ENCODE peak calls at places on chromosomes 16 and 17, in nine cellular contexts. D, N, W, F, T, K, X, L and Y are unnamed samples.

GRCh38 chr17:12680993-12681392 is 15.3 kb downstream of the MYOCD start:
- DNase-seq in L (no peak), X (no peak), W (no peak), D (no peak), T (no peak), N (no peak), K (no peak), F (no peak), Y (no peak)

GRCh38 chr17:65896889-65897288 is 295.0 kb downstream of the CEP112 start:
- DNase-seq in W (no peak), F (no peak), D (no peak), X (no peak), T (no peak), K (no peak), N (no peak), L (no peak), Y (no peak)

GRCh38 chr17:27760069-27760885 is 40.1 kb downstream of the NOS2 start:
- DNase-seq in F (no peak), K (peak), T (peak), W (no peak), N (peak), D (peak), X (peak), L (peak), Y (peak)

GRCh38 chr16:54287018-54287757 is 601 bp upstream of the IRX3 start:
- DNase-seq in K (no peak), X (no peak), D (no peak), L (no peak), F (no peak), T (no peak), W (no peak), N (no peak), Y (no peak)

GRCh38 chr17:45980855-45981254 is 18.2 kb upstream of the STH start:
- DNase-seq in N (no peak), X (no peak), K (no peak), W (no peak), D (no peak), T (no peak), L (no peak), F (no peak), Y (no peak)

GRCh38 chr16:81729451-81729850 is 49.6 kb upstream of the PLCG2 start:
- DNase-seq in X (no peak), N (no peak), L (no peak), F (no peak), D (no peak), W (no peak), K (no peak), T (no peak), Y (no peak)

GRCh38 chr17:4807534-4808377 is 804 bp downstream of the PLD2 start:
- DNase-seq in W (no peak), K (no peak), X (no peak), L (no peak), D (no peak), F (no peak), N (no peak), T (no peak), Y (no peak)

GRCh38 chr17:72370819-72371218 is 250.0 kb downstream of the SOX9 start:
- DNase-seq in T (peak), F (no peak), K (peak), W (no peak), X (peak), D (no peak), N (no peak), L (no peak), Y (peak)

GRCh38 chr16:86737083-86737482 is 158.7 kb downstream of the FOXL1 start:
- DNase-seq in N (no peak), X (no peak), T (no peak), F (peak), L (no peak), W (no peak), D (no peak), K (no peak), Y (no peak)

GRCh38 chr17:69082696-69083095 is 22.0 kb upstream of the ABCA9 start:
- DNase-seq in L (no peak), F (no peak), T (no peak), D (no peak), X (no peak), W (no peak), N (no peak), K (no peak), Y (no peak)

GRCh38 chr17:33285413-33285812 is 7.7 kb downstream of the ASIC2 start:
- DNase-seq in N (no peak), T (no peak), L (no peak), X (no peak), D (no peak), F (no peak), W (no peak), K (no peak), Y (no peak)

GRCh38 chr16:68658258-68658973 is 13.3 kb downstream of the CDH3 start:
- DNase-seq in L (no peak), T (peak), N (no peak), F (no peak), X (no peak), K (peak), D (no peak), W (no peak), Y (peak)

GRCh38 chr17:32692179-32692578 is 184.7 kb downstream of the MYO1D start:
- DNase-seq in T (no peak), X (no peak), N (no peak), D (no peak), K (no peak), F (no peak), L (no peak), W (no peak), Y (no peak)

GRCh38 chr16:81315271-81316175 is 761 bp downstream of the GAN start:
- DNase-seq in N (peak), L (peak), T (peak), F (peak), W (no peak), D (no peak), X (peak), K (peak), Y (peak)

GRCh38 chr17:64070213-64070612 is 49.8 kb upstream of the ICAM2 start:
- DNase-seq in K (no peak), W (no peak), N (no peak), X (no peak), T (no peak), D (no peak), L (no peak), F (no peak), Y (no peak)

GRCh38 chr17:75270218-75270965 is 639 bp downstream of the MIF4GD start:
- DNase-seq in T (peak), L (peak), K (peak), D (no peak), F (peak), W (no peak), X (peak), N (peak), Y (peak)
- TF ChIP-seq POLR2A in T (peak), L (no peak), K (peak), D (no peak), F (no peak), W (no peak), X (peak), N (no peak), Y (peak)

DNA sequence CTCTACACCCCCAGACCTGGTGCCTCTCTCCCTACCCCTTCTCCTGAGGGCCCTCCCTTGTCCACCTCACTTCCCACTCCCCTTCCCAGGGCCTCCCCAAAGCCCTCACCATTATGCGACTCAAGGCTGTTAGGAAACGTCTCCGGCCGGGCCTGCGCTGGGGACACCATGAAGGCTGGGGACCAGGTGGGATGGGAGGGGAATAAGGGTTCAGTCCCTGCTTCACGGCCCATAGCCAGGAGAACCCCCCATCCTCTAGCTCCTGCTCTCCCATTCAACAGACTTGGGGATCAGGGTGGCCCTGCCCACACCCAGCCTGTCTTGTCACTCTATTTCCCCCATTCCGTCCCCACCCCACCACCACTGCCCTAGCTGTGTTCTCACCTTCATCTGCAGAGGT is 2.1 kb downstream of the NEURL4 start:
- DNase-seq in L (no peak), D (no peak), T (no peak), K (no peak), W (no peak), X (no peak), F (no peak), N (no peak), Y (no peak)
- TF ChIP-seq POLR2A in L (no peak), D (no peak), T (no peak), K (no peak), W (no peak), X (no peak), F (no peak), N (no peak), Y (no peak)

DNA sequence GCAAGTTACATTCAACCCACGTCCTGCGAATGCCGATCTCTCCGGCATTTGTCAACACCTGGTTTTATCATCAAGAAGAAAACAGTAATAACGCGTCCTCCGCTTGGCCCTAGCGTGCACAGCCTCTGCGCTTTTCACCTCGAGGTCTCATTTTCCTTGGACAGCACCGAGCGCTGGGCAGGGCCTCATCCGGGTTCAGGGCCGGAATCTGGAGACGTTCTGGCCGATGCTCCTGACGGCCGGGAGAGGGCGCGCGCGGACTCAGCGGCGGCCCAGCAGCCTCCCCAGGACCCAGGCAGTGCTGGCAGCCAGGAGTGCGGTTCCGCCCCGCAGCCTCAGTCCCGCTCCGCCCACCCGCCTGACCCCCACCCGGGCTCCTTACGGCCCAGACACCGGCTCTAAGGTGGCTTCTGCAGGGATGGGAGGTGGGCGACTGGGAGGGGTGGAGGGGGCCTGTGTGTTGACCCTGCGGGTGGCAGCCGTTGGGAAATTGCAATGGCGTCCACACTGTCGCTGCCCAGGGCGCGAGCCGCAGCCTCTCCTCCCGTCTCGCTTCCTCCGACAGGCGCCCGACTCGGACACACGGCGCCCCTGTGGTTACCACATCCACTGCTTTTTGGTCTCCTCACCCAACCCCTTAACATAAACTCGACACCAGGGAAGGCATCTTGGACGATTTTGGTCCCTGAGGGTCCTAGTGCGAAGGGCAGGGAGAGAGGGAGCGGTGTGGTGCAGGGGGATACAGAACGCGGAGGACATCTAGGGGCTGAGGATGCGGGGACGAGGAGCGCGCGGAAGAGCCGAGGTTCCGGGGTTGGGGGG is 7.4 kb upstream of the FLYWCH1 start:
- DNase-seq in K (peak), N (peak), X (peak), D (peak), W (peak), F (peak), L (peak), T (peak), Y (peak)
- TF ChIP-seq POLR2A in K (no peak), N (peak), X (peak), D (no peak), W (no peak), F (no peak), L (no peak), T (peak), Y (peak)

GRCh38 chr17:36948717-36949460 is at the start of gene AATF:
- DNase-seq in L (peak), D (peak), X (peak), N (peak), K (peak), F (peak), T (peak), W (peak), Y (peak)
- TF ChIP-seq POLR2A in L (peak), D (no peak), X (peak), N (peak), K (peak), F (peak), T (peak), W (peak), Y (peak)

DNA sequence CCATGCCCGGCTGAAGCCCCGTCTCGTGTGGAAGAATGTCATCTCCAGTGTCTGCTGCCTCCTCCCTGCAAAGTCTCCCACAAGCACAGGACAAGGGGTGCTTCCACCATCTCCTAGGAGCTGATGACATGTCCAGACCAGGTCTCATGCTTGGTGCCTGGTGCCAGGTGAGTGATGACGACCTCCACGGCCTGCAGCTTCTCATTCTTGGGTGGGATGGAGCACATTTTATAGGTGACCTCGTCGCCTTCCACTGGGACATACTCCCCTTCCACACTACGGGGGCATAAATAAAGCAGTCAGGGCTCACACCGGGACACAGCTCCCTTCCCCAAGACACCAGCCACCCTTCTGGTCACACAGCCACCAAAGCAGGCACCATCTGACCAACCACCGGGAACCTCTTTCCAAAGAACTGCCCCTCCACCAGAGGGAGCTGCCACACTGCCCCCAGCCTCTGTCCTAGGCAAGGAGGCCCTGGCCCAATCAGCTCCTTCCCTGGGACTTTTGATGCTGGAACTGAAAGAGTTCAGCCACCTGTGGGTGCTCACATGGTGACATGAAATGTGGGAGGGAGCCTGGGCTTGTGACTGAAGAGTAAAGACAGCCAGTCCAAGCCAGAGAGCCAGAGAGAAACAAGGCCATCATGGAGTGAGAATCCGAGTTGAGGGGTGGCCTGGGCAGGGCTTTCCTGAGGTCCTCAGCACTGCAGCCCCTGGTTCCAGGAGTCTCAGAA is 13.6 kb downstream of the CARHSP1 start:
- DNase-seq in N (no peak), T (no peak), L (no peak), K (no peak), W (no peak), F (peak), X (no peak), D (no peak), Y (no peak)
- TF ChIP-seq POLR2A in N (no peak), T (no peak), L (no peak), K (no peak), W (no peak), F (no peak), X (no peak), D (no peak), Y (no peak)

GRCh38 chr16:2883027-2883846 is at the start of gene FLYWCH2:
- DNase-seq in W (peak), K (peak), N (peak), X (peak), L (peak), T (peak), F (peak), D (peak), Y (peak)
- TF ChIP-seq POLR2A in W (peak), K (peak), N (peak), X (peak), L (peak), T (peak), F (peak), D (no peak), Y (peak)

GRCh38 chr17:49788443-49789277 is at the start of gene KAT7:
- DNase-seq in D (peak), X (peak), F (peak), N (peak), K (peak), L (peak), W (peak), T (peak), Y (peak)
- TF ChIP-seq POLR2A in D (peak), X (peak), F (peak), N (peak), K (peak), L (peak), W (peak), T (peak), Y (peak)